ENCODE peak calls at places on chromosomes 1 and 21, in four cellular contexts. One of them, this sample, is unnamed.

GRCh38 chr1:59678809-59679228 is 135.9 kb upstream of the HOOK1 start:
- DNase-seq in WERI-Rb-1: peak; percentile 32
- DNase-seq in H9: no peak
- DNase-seq in NT2/D1: no peak
- DNase-seq in this sample: no peak

GRCh38 chr1:91400133-91400725 is 4.4 kb downstream of the HFM1 start:
- DNase-seq in WERI-Rb-1: peak; percentile 14
- DNase-seq in H9: peak; percentile 61
- DNase-seq in NT2/D1: peak; percentile 15
- DNase-seq in this sample: no peak

GRCh38 chr1:23381233-23381885 is 11.7 kb upstream of the ZNF436 start:
- DNase-seq in WERI-Rb-1: no peak
- DNase-seq in H9: no peak
- DNase-seq in NT2/D1: no peak
- DNase-seq in this sample: no peak

GRCh38 chr1:43464840-43465693 is 11.3 kb upstream of the HYI start:
- DNase-seq in WERI-Rb-1: no peak
- DNase-seq in H9: no peak
- DNase-seq in NT2/D1: no peak
- DNase-seq in this sample: no peak

GRCh38 chr1:186643600-186643999 is 36.6 kb downstream of the PTGS2 start:
- DNase-seq in WERI-Rb-1: no peak
- DNase-seq in H9: no peak
- DNase-seq in NT2/D1: no peak
- DNase-seq in this sample: no peak

GRCh38 chr1:168135982-168136708 is 585 bp downstream of the GPR161 start:
- DNase-seq in WERI-Rb-1: peak; percentile 17
- DNase-seq in H9: peak; percentile 48
- DNase-seq in NT2/D1: peak; percentile 13
- DNase-seq in this sample: peak; percentile 19

GRCh38 chr1:201904579-201904978 is 15.9 kb downstream of the SHISA4 start:
- DNase-seq in WERI-Rb-1: peak; percentile 47
- DNase-seq in H9: no peak
- DNase-seq in NT2/D1: no peak
- DNase-seq in this sample: no peak

GRCh38 chr1:114832057-114832456 is 22.6 kb upstream of the SYCP1 start:
- DNase-seq in WERI-Rb-1: no peak
- DNase-seq in H9: no peak
- DNase-seq in NT2/D1: peak; percentile 44
- DNase-seq in this sample: no peak

GRCh38 chr1:78561856-78562255 is 58.4 kb upstream of the IFI44L start:
- DNase-seq in WERI-Rb-1: no peak
- DNase-seq in H9: no peak
- DNase-seq in NT2/D1: no peak
- DNase-seq in this sample: no peak

GRCh38 chr1:91763252-91763651 is 122.7 kb downstream of the TGFBR3 start:
- DNase-seq in WERI-Rb-1: no peak
- DNase-seq in H9: no peak
- DNase-seq in NT2/D1: no peak
- DNase-seq in this sample: no peak

GRCh38 chr1:181112071-181112929 is 23.8 kb downstream of the IER5 start:
- DNase-seq in WERI-Rb-1: no peak
- DNase-seq in H9: no peak
- DNase-seq in NT2/D1: no peak
- DNase-seq in this sample: no peak

GRCh38 chr1:203197625-203198024 is 11.1 kb upstream of the CHI3L1 start:
- DNase-seq in WERI-Rb-1: no peak
- DNase-seq in H9: no peak
- DNase-seq in NT2/D1: peak; percentile 70
- DNase-seq in this sample: no peak

DNA sequence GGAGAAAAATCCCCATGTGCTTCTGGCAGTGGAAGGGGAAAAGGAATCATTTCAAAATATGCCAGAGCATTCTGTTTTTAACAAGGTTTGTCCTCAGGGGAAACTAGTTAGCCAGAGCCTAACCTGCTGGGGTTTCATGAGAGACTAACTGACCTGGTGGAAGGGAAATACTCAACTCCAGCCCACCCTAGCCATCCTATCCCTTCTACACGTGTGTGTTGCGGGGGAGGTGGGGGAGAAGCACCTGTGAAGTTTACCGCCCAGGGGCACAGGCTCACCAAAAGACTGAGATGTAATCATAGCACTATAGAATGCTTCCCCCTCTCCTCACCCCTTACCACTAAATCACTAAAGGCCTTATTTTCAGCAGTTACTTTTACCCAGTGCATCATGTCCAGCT is 139.5 kb downstream of the GRIK3 start:
- DNase-seq in WERI-Rb-1: no peak
- DNase-seq in H9: no peak
- DNase-seq in NT2/D1: no peak
- DNase-seq in this sample: no peak
- H3K9me3 ChIP-seq in WERI-Rb-1: peaks cover 8% of the 10 kb centered on the region
- H3K9me3 ChIP-seq in H9: no peaks in the 10 kb centered on the region
- H3K9me3 ChIP-seq in NT2/D1: peaks cover 19% of the 10 kb centered on the region
- H3K9me3 ChIP-seq in this sample: no peaks in the 10 kb centered on the region

GRCh38 chr21:40053007-40053406 is 185.8 kb downstream of the PCP4 start:
- DNase-seq in WERI-Rb-1: no peak
- DNase-seq in H9: no peak
- DNase-seq in NT2/D1: no peak
- DNase-seq in this sample: no peak

GRCh38 chr21:40049959-40050290 is 182.7 kb downstream of the PCP4 start:
- DNase-seq in WERI-Rb-1: no peak
- DNase-seq in H9: peak; percentile 42
- DNase-seq in NT2/D1: peak; percentile 49
- DNase-seq in this sample: no peak

GRCh38 chr21:40049031-40049958 is 182.1 kb downstream of the PCP4 start:
- DNase-seq in WERI-Rb-1: no peak
- DNase-seq in H9: no peak
- DNase-seq in NT2/D1: no peak
- DNase-seq in this sample: no peak

GRCh38 chr21:40052276-40052675 is 185.0 kb downstream of the PCP4 start:
- DNase-seq in WERI-Rb-1: no peak
- DNase-seq in H9: no peak
- DNase-seq in NT2/D1: no peak
- DNase-seq in this sample: no peak

DNA sequence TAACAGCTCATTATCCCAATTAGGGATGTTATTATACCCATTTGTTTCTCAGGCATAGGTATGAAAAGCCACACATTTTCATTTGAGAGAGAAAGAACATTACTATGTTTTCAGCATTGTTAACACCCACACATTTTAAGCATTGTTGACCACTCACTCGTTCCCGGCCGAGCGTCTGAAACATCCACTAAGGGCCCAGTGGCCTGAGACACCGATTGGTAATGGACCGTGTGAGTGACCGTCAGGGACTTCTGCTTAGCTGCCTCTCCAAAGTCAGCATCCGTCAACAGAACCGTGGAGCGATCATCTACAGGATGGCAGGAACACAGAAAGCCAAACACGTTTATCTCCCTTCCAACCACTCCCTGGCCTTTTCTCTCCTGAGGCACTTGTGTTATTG is 184.6 kb downstream of the PCP4 start:
- DNase-seq in WERI-Rb-1: no peak
- DNase-seq in H9: no peak
- DNase-seq in NT2/D1: no peak
- DNase-seq in this sample: no peak
- H3K9me3 ChIP-seq in WERI-Rb-1: no peaks in the 10 kb centered on the region
- H3K9me3 ChIP-seq in H9: no peaks in the 10 kb centered on the region
- H3K9me3 ChIP-seq in NT2/D1: no peaks in the 10 kb centered on the region
- H3K9me3 ChIP-seq in this sample: no peaks in the 10 kb centered on the region

GRCh38 chr1:221779771-221780170 is 37.9 kb upstream of the DUSP10 start:
- DNase-seq in WERI-Rb-1: no peak
- DNase-seq in H9: no peak
- DNase-seq in NT2/D1: no peak
- DNase-seq in this sample: no peak
- H3K9me3 ChIP-seq in WERI-Rb-1: no peaks in the 10 kb centered on the region
- H3K9me3 ChIP-seq in H9: no peaks in the 10 kb centered on the region
- H3K9me3 ChIP-seq in NT2/D1: no peaks in the 10 kb centered on the region
- H3K9me3 ChIP-seq in this sample: no peaks in the 10 kb centered on the region

DNA sequence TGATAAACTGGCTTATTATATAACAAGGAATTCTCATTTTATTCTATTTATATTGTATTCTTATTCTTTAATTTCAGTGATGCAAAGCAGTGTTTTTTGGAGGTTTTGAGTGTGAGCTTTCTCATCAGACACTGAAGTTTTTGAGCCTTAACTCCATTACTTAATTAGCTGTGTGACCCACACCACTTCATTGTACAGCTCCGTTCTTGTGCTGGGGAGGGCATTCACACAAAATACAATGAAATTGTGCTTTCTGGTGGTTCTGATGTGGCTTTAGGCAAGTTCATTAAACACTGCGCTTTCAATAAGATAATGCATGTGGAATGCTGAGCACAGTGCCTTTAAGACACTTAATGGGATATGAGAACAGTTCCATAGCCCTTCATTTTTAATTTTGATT is 102.7 kb upstream of the TPTE start:
- DNase-seq in WERI-Rb-1: no peak
- DNase-seq in H9: no peak
- DNase-seq in NT2/D1: no peak
- DNase-seq in this sample: no peak
- H3K9me3 ChIP-seq in WERI-Rb-1: peaks cover 11% of the 10 kb centered on the region
- H3K9me3 ChIP-seq in H9: peaks cover 96% of the 10 kb centered on the region
- H3K9me3 ChIP-seq in NT2/D1: peaks cover 4% of the 10 kb centered on the region
- H3K9me3 ChIP-seq in this sample: peaks cover 15% of the 10 kb centered on the region

DNA sequence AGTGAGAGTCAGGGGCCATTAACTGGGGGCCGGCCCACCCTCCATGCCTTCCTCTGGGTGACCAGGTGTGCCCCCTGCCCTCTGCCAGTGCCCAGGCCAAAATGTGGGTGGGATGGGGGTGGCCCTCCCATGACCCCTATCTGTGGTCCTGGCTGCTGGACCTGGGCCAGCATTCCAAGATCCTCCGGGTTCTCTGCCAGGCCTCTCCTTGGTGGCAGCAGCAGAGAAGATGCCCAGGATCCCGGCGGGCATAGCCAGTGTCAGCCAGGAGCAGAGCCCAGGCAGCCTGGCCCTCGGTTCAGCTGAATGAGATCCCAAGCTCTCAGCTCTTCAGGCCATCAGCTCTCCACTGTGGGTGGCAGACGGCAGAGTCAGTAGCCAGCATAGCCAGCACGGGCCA is 31.3 kb upstream of the ACTRT2 start:
- DNase-seq in WERI-Rb-1: no peak
- DNase-seq in H9: no peak
- DNase-seq in NT2/D1: no peak
- DNase-seq in this sample: no peak
- H3K9me3 ChIP-seq in WERI-Rb-1: peaks cover 8% of the 10 kb centered on the region
- H3K9me3 ChIP-seq in H9: peaks cover 94% of the 10 kb centered on the region
- H3K9me3 ChIP-seq in NT2/D1: peaks cover 12% of the 10 kb centered on the region
- H3K9me3 ChIP-seq in this sample: no peaks in the 10 kb centered on the region

GRCh38 chr1:13430495-13430894 is 20.2 kb downstream of the PRAMEF20 start:
- DNase-seq in WERI-Rb-1: no peak
- DNase-seq in H9: no peak
- DNase-seq in NT2/D1: no peak
- DNase-seq in this sample: no peak

GRCh38 chr1:13435456-13435855 is 25.2 kb downstream of the PRAMEF20 start:
- DNase-seq in WERI-Rb-1: peak; percentile 60
- DNase-seq in H9: no peak
- DNase-seq in NT2/D1: no peak
- DNase-seq in this sample: no peak

DNA sequence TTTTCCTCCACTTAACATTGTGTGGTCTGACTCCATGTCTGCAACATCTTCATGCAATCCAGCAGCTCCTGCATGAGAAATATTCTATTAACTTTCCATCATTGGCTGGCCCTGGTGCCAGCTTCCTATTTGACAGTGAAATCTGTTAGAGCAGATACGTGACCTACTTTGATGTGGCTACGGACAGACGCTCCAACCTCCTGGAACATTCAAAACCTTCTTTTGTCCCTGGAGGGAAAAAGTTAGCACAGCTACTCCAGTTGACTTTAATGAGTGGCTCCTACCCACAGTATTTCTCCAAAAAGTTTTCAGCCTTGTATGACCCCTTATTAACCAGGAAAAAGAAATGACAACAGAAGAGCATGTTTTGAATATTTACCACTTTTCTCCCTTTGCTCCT is 22.0 kb downstream of the PRAMEF20 start:
- DNase-seq in WERI-Rb-1: no peak
- DNase-seq in H9: no peak
- DNase-seq in NT2/D1: no peak
- DNase-seq in this sample: no peak
- H3K9me3 ChIP-seq in WERI-Rb-1: peaks cover 9% of the 10 kb centered on the region
- H3K9me3 ChIP-seq in H9: peaks cover 45% of the 10 kb centered on the region
- H3K9me3 ChIP-seq in NT2/D1: peaks cover 27% of the 10 kb centered on the region
- H3K9me3 ChIP-seq in this sample: no peaks in the 10 kb centered on the region